ENCODE peak calls at places on chromosomes 5 and 9, in four cellular contexts. H is GM12892, L is astrocyte, S is B cell. T is an unnamed sample.

GRCh38 chr5:35131723-35132122 is 84.0 kb upstream of the AGXT2 start:
- DNase-seq in H (no peak), L (peak; percentile 31), S (no peak), T (no peak)

GRCh38 chr5:142881076-142881466 is 110.9 kb downstream of the ARHGAP26 start:
- DNase-seq in H (no peak), L (peak; percentile 72), S (peak; percentile 18), T (peak; percentile 64)

GRCh38 chr5:141877478-141878185 is 578 bp downstream of the PCDH1 start:
- DNase-seq in H (no peak), L (no peak), S (peak; percentile 43), T (no peak)

GRCh38 chr5:138179277-138179857 is 455 bp downstream of the KIF20A start:
- DNase-seq in H (no peak), L (no peak), S (no peak), T (no peak)

GRCh38 chr5:639584-640213 is 27.6 kb downstream of the CEP72 start:
- DNase-seq in H (no peak), L (no peak), S (no peak), T (no peak)

GRCh38 chr5:59079622-59080620 is 497.0 kb downstream of the RAB3C start:
- DNase-seq in H (no peak), L (peak; percentile 93), S (no peak), T (peak; percentile 69)

GRCh38 chr5:73701566-73701965 is 75.6 kb downstream of the ARHGEF28 start:
- DNase-seq in H (no peak), L (peak; percentile 7), S (no peak), T (no peak)

GRCh38 chr9:114086607-114087006 is 8.5 kb upstream of the AMBP start:
- DNase-seq in H (no peak), L (no peak), S (no peak), T (no peak)

GRCh38 chr9:13845460-13845859 is 468.5 kb downstream of the NFIB start:
- DNase-seq in H (no peak), L (peak; percentile 96), S (no peak), T (peak; percentile 16)

GRCh38 chr9:14080940-14081621 is 232.9 kb downstream of the NFIB start:
- DNase-seq in H (no peak), L (peak; percentile 93), S (no peak), T (no peak)

GRCh38 chr5:168174376-168174775 is 117.1 kb upstream of the WWC1 start:
- DNase-seq in H (no peak), L (peak; percentile 74), S (no peak), T (no peak)

GRCh38 chr5:62791059-62791458 is 212.4 kb downstream of the LRRC70 start:
- DNase-seq in H (no peak), L (no peak), S (no peak), T (no peak)

GRCh38 chr9:77291714-77292113 is 114.4 kb downstream of the VPS13A start:
- DNase-seq in H (no peak), L (no peak), S (no peak), T (no peak)

GRCh38 chr5:85225388-85225787 is 840.7 kb upstream of the EDIL3 start:
- DNase-seq in H (no peak), L (no peak), S (no peak), T (no peak)

GRCh38 chr5:150645070-150645700 is 4.7 kb downstream of the SYNPO start:
- DNase-seq in H (no peak), L (peak; percentile 80), S (no peak), T (peak; percentile 95)

GRCh38 chr5:14351845-14352712 is 208.9 kb downstream of the TRIO start:
- DNase-seq in H (peak; percentile 50), L (peak; percentile 33), S (peak; percentile 76), T (peak; percentile 11)

GRCh38 chr5:5560016-5560415 is 137.5 kb downstream of the ICE1 start:
- DNase-seq in H (no peak), L (no peak), S (no peak), T (no peak)

GRCh38 chr5:120507826-120508463 is 43.8 kb downstream of the PRR16 start:
- DNase-seq in H (no peak), L (no peak), S (no peak), T (no peak)

GRCh38 chr9:125761685-125762084 is 14.5 kb downstream of the PBX3 start:
- DNase-seq in H (no peak), L (no peak), S (no peak), T (no peak)

GRCh38 chr5:61289669-61290363 is 42.2 kb upstream of the ZSWIM6 start:
- DNase-seq in H (no peak), L (no peak), S (peak; percentile 22), T (no peak)

GRCh38 chr5:525916-526315 is 1.7 kb upstream of the SLC9A3 start:
- DNase-seq in H (no peak), L (no peak), S (no peak), T (no peak)

GRCh38 chr5:124812771-124813358 is 66.4 kb upstream of the ZNF608 start:
- DNase-seq in H (no peak), L (no peak), S (no peak), T (no peak)